ENCODE peak calls at places on chromosomes 2 and 18, in four cellular contexts. One of them, this sample, is unnamed. For H3K4me1, the result is how much of the 10 kb centered on the place peaks cover.

GRCh38 chr2:85062565-85062964 is 70.6 kb upstream of the TCF7L1 start:
- DNase-seq in HepG2: no peak
- DNase-seq in Peyer's patch: no peak
- DNase-seq in breast epithelium: no peak
- DNase-seq in this sample: no peak

GRCh38 chr2:235776531-235776930 is 282.7 kb downstream of the AGAP1 start:
- DNase-seq in HepG2: no peak
- DNase-seq in Peyer's patch: no peak
- DNase-seq in breast epithelium: no peak
- DNase-seq in this sample: no peak

GRCh38 chr2:55891671-55892071 is 31.9 kb downstream of the EFEMP1 start:
- DNase-seq in HepG2: no peak
- DNase-seq in Peyer's patch: no peak
- DNase-seq in breast epithelium: no peak
- DNase-seq in this sample: no peak

GRCh38 chr2:120013569-120014223 is 819 bp downstream of the EPB41L5 start:
- DNase-seq in HepG2: no peak
- DNase-seq in Peyer's patch: peak
- DNase-seq in breast epithelium: no peak
- DNase-seq in this sample: peak

GRCh38 chr2:202158796-202159195 is 79.6 kb downstream of the SUMO1 start:
- DNase-seq in HepG2: no peak
- DNase-seq in Peyer's patch: no peak
- DNase-seq in breast epithelium: no peak
- DNase-seq in this sample: no peak

GRCh38 chr2:200625958-200626363 is 40.1 kb downstream of the AOX1 start:
- DNase-seq in HepG2: no peak
- DNase-seq in Peyer's patch: no peak
- DNase-seq in breast epithelium: no peak
- DNase-seq in this sample: no peak

GRCh38 chr2:48195168-48195567 is 288.9 kb upstream of the FBXO11 start:
- DNase-seq in HepG2: no peak
- DNase-seq in Peyer's patch: no peak
- DNase-seq in breast epithelium: no peak
- DNase-seq in this sample: no peak

GRCh38 chr2:241063093-241063551 is 39.0 kb downstream of the MTERF4 start:
- DNase-seq in HepG2: no peak
- DNase-seq in Peyer's patch: peak
- DNase-seq in breast epithelium: no peak
- DNase-seq in this sample: no peak

GRCh38 chr18:66511810-66512209 is 92.1 kb downstream of the CDH19 start:
- DNase-seq in HepG2: no peak
- DNase-seq in Peyer's patch: no peak
- DNase-seq in breast epithelium: no peak
- DNase-seq in this sample: no peak

GRCh38 chr2:151861171-151861570 is 33.0 kb upstream of the ARL5A start:
- DNase-seq in HepG2: no peak
- DNase-seq in Peyer's patch: no peak
- DNase-seq in breast epithelium: no peak
- DNase-seq in this sample: no peak

GRCh38 chr2:233365861-233366520 is 11.7 kb downstream of the DGKD start:
- DNase-seq in HepG2: no peak
- DNase-seq in Peyer's patch: no peak
- DNase-seq in breast epithelium: no peak
- DNase-seq in this sample: no peak

GRCh38 chr2:135620223-135620622 is 88.9 kb downstream of the R3HDM1 start:
- DNase-seq in HepG2: no peak
- DNase-seq in Peyer's patch: no peak
- DNase-seq in breast epithelium: no peak
- DNase-seq in this sample: no peak

GRCh38 chr2:27754831-27755230 is 16.7 kb upstream of the MRPL33 start:
- DNase-seq in HepG2: no peak
- DNase-seq in Peyer's patch: no peak
- DNase-seq in breast epithelium: no peak
- DNase-seq in this sample: no peak

GRCh38 chr2:229081411-229081810 is 189.7 kb downstream of the PID1 start:
- DNase-seq in HepG2: no peak
- DNase-seq in Peyer's patch: no peak
- DNase-seq in breast epithelium: no peak
- DNase-seq in this sample: no peak

GRCh38 chr2:52539026-52539964 is 1228.3 kb upstream of the CHAC2 start:
- DNase-seq in HepG2: no peak
- DNase-seq in Peyer's patch: no peak
- DNase-seq in breast epithelium: no peak
- DNase-seq in this sample: no peak

GRCh38 chr18:14925281-14925709 is 177.3 kb downstream of the ANKRD30B start:
- DNase-seq in HepG2: no peak
- DNase-seq in Peyer's patch: no peak
- DNase-seq in breast epithelium: no peak
- DNase-seq in this sample: no peak

GRCh38 chr2:11681722-11682589 is 12.0 kb upstream of the NTSR2 start:
- DNase-seq in HepG2: peak
- DNase-seq in Peyer's patch: no peak
- DNase-seq in breast epithelium: no peak
- DNase-seq in this sample: peak

GRCh38 chr2:173087214-173087581 is 11.6 kb downstream of the MAP3K20 start:
- DNase-seq in HepG2: no peak
- DNase-seq in Peyer's patch: no peak
- DNase-seq in breast epithelium: no peak
- DNase-seq in this sample: no peak

GRCh38 chr2:173101687-173102086 is 26.0 kb downstream of the MAP3K20 start:
- DNase-seq in HepG2: no peak
- DNase-seq in Peyer's patch: no peak
- DNase-seq in breast epithelium: no peak
- DNase-seq in this sample: no peak

GRCh38 chr2:208556954-208557601 is 150.5 kb downstream of the PTH2R start:
- DNase-seq in HepG2: no peak
- DNase-seq in Peyer's patch: no peak
- DNase-seq in breast epithelium: no peak
- DNase-seq in this sample: no peak

GRCh38 chr2:9232886-9233285 is 26.3 kb downstream of the ASAP2 start:
- DNase-seq in HepG2: peak
- DNase-seq in Peyer's patch: no peak
- DNase-seq in breast epithelium: no peak
- DNase-seq in this sample: no peak

GRCh38 chr2:51781691-51782090 is 749.8 kb upstream of the NRXN1 start:
- DNase-seq in HepG2: no peak
- DNase-seq in Peyer's patch: no peak
- DNase-seq in breast epithelium: no peak
- DNase-seq in this sample: no peak

GRCh38 chr2:55782528-55783173 is 89.0 kb upstream of the PNPT1 start:
- DNase-seq in HepG2: no peak
- DNase-seq in Peyer's patch: no peak
- DNase-seq in breast epithelium: no peak
- DNase-seq in this sample: no peak

GRCh38 chr18:24014062-24014985 is at the start of gene TTC39C:
- DNase-seq in HepG2: no peak
- DNase-seq in Peyer's patch: peak
- DNase-seq in breast epithelium: peak
- DNase-seq in this sample: peak

GRCh38 chr18:79944126-79944731 is 7.2 kb downstream of the SLC66A2 start:
- DNase-seq in HepG2: no peak
- DNase-seq in Peyer's patch: peak
- DNase-seq in breast epithelium: peak
- DNase-seq in this sample: peak

GRCh38 chr2:109124982-109125594 is 3.9 kb upstream of the SH3RF3 start:
- DNase-seq in HepG2: no peak
- DNase-seq in Peyer's patch: no peak
- DNase-seq in breast epithelium: no peak
- DNase-seq in this sample: no peak

GRCh38 chr2:207126724-207127314 is 38.9 kb downstream of the KLF7 start:
- DNase-seq in HepG2: peak
- DNase-seq in Peyer's patch: no peak
- DNase-seq in breast epithelium: no peak
- DNase-seq in this sample: no peak

GRCh38 chr2:29293830-29294438 is 178.7 kb downstream of the CLIP4 start:
- DNase-seq in HepG2: peak
- DNase-seq in Peyer's patch: no peak
- DNase-seq in breast epithelium: no peak
- DNase-seq in this sample: no peak

GRCh38 chr2:64222351-64222750 is 78.1 kb upstream of the PELI1 start:
- DNase-seq in HepG2: no peak
- DNase-seq in Peyer's patch: no peak
- DNase-seq in breast epithelium: no peak
- DNase-seq in this sample: no peak

GRCh38 chr2:70374616-70375015 is 72.7 kb upstream of the FAM136A start:
- DNase-seq in HepG2: no peak
- DNase-seq in Peyer's patch: no peak
- DNase-seq in breast epithelium: no peak
- DNase-seq in this sample: no peak

GRCh38 chr2:189798312-189799029 is 14.2 kb downstream of the PMS1 start:
- DNase-seq in HepG2: peak
- DNase-seq in Peyer's patch: no peak
- DNase-seq in breast epithelium: no peak
- DNase-seq in this sample: no peak

GRCh38 chr2:226888378-226888915 is 52.6 kb downstream of the RHBDD1 start:
- DNase-seq in HepG2: no peak
- DNase-seq in Peyer's patch: no peak
- DNase-seq in breast epithelium: no peak
- DNase-seq in this sample: no peak

GRCh38 chr2:217242947-217243346 is 383.1 kb upstream of the TNP1 start:
- DNase-seq in HepG2: no peak
- DNase-seq in Peyer's patch: no peak
- DNase-seq in breast epithelium: no peak
- DNase-seq in this sample: no peak

GRCh38 chr2:169397697-169398096 is 35.4 kb upstream of the LRP2 start:
- DNase-seq in HepG2: no peak
- DNase-seq in Peyer's patch: no peak
- DNase-seq in breast epithelium: no peak
- DNase-seq in this sample: no peak

GRCh38 chr2:218285604-218286003 is 6.7 kb downstream of the TMBIM1 start:
- DNase-seq in HepG2: no peak
- DNase-seq in Peyer's patch: no peak
- DNase-seq in breast epithelium: peak
- DNase-seq in this sample: no peak

GRCh38 chr2:66565291-66565690 is 130.4 kb downstream of the MEIS1 start:
- DNase-seq in HepG2: no peak
- DNase-seq in Peyer's patch: no peak
- DNase-seq in breast epithelium: no peak
- DNase-seq in this sample: no peak

GRCh38 chr2:235066895-235067294 is 115.1 kb downstream of the SH3BP4 start:
- DNase-seq in HepG2: no peak
- DNase-seq in Peyer's patch: no peak
- DNase-seq in breast epithelium: no peak
- DNase-seq in this sample: no peak

GRCh38 chr18:36501100-36501499 is 203.6 kb downstream of the FHOD3 start:
- DNase-seq in HepG2: no peak
- DNase-seq in Peyer's patch: no peak
- DNase-seq in breast epithelium: no peak
- DNase-seq in this sample: no peak

GRCh38 chr2:23596316-23596885 is 211.4 kb downstream of the KLHL29 start:
- DNase-seq in HepG2: no peak
- DNase-seq in Peyer's patch: no peak
- DNase-seq in breast epithelium: no peak
- DNase-seq in this sample: no peak

DNA sequence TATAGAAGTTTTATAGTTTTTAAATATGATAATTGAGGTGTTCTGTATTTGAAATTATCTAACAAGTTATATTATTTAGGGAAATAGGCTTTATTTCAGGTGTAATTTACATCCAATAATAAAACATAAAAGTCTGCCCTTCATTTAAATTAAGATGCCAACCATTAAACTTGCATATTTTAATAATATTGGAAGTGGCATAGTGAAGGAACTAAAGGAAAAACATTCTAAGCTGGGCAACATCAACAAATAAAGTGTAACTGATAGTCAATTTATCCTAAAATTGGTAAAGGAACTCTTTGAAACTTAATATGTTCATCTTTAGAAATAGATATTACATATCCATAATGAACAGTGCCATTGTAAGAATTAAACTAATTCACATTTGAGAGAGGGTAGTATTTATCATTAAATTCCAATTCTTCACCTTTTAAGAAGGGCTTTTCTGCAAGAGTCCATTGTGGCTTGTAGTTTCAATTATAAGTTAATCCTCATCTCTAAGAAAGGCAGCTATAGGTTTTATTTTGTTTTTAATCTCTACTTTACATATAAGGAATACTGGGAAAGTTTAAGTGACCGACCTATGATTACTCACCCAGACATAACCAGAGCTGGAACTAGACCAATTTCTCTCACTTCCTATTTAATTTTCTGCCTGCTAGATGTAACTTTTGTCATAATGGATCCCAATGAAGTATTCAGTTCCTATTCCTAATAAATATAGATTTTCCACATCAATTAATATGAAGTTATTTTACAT is 401.6 kb downstream of the XIRP2 start:
- DNase-seq in HepG2: no peak
- DNase-seq in Peyer's patch: no peak
- DNase-seq in breast epithelium: no peak
- DNase-seq in this sample: no peak
- TF ChIP-seq CTCF in HepG2: no peak
- TF ChIP-seq CTCF in Peyer's patch: no peak
- TF ChIP-seq CTCF in breast epithelium: no peak
- TF ChIP-seq CTCF in this sample: no peak

GRCh38 chr2:38466409-38466808 is 89.3 kb upstream of the ATL2 start:
- DNase-seq in HepG2: no peak
- DNase-seq in Peyer's patch: no peak
- DNase-seq in breast epithelium: no peak
- DNase-seq in this sample: no peak
- H3K4me1 ChIP-seq in HepG2: under half
- H3K4me1 ChIP-seq in Peyer's patch: under half
- H3K4me1 ChIP-seq in breast epithelium: under half
- H3K4me1 ChIP-seq in this sample: half or more

GRCh38 chr2:174593574-174594203 is 3.9 kb downstream of the WIPF1 start:
- DNase-seq in HepG2: no peak
- DNase-seq in Peyer's patch: peak
- DNase-seq in breast epithelium: no peak
- DNase-seq in this sample: peak
- TF ChIP-seq POLR2A in HepG2: no peak
- TF ChIP-seq POLR2A in Peyer's patch: peak
- TF ChIP-seq POLR2A in breast epithelium: no peak
- TF ChIP-seq POLR2A in this sample: peak

DNA sequence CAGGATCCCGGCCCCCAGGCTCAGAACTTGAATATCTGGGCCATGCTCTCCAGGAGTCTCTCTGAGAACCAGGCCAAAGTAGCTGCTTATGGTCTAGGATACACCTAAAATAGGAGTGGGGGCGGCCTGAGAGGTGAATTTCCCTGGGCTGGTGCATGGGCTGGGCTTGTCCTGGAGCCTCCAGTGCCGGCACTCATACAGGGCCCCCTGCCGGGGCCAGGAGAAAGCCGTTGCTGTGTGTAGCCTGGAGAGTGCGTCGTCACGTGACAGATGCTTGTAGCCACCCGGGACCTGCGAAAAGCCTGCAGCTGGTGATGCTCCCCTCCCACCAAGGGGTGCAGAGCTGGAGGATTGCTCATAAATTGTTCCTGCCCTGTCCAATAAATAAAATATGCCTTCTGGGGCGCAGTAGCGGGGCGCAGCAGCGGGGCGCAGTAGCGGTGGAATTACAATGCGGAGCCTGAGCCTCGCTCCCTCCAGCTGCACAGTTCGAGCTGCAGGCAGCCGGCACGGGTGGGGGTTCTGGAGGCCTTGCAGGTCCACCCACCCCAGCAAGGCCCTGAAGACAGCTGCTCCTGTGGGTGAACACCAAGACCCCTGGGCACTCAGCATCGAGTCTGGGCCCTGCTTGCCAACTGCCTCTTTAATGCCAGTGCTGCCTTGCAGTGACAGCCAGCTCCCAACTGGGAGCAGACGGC is 289.9 kb downstream of the NDUFA10 start:
- DNase-seq in HepG2: peak
- DNase-seq in Peyer's patch: no peak
- DNase-seq in breast epithelium: no peak
- DNase-seq in this sample: no peak
- TF ChIP-seq CTCF in HepG2: peak
- TF ChIP-seq CTCF in Peyer's patch: no peak
- TF ChIP-seq CTCF in breast epithelium: no peak
- TF ChIP-seq CTCF in this sample: no peak